ENCODE peak calls at places on chromosomes 6 and 20, in four cellular contexts. X is body of pancreas, Z is ovary, E is cardiac muscle cell. R is an unnamed sample.

GRCh38 chr6:11702796-11703130 is 75.8 kb downstream of the ADTRP start:
- DNase-seq in X (peak), Z (no peak), E (no peak), R (no peak)

GRCh38 chr20:61932199-61932592 is 133.5 kb downstream of the TAF4 start:
- DNase-seq in X (no peak), Z (peak), E (no peak), R (no peak)

GRCh38 chr6:147459772-147460171 is 48.7 kb upstream of the SAMD5 start:
- DNase-seq in X (no peak), Z (no peak), E (no peak), R (no peak)

GRCh38 chr6:123564363-123564762 is 72.4 kb downstream of the TRDN start:
- DNase-seq in X (no peak), Z (no peak), E (no peak), R (no peak)

GRCh38 chr6:14513726-14514125 is 396.2 kb downstream of the CD83 start:
- DNase-seq in X (no peak), Z (no peak), E (no peak), R (no peak)

GRCh38 chr6:162385980-162386379 is 341.6 kb downstream of the PRKN start:
- DNase-seq in X (no peak), Z (no peak), E (peak), R (no peak)

GRCh38 chr6:10210052-10210451 is 204.8 kb downstream of the TFAP2A start:
- DNase-seq in X (no peak), Z (no peak), E (peak), R (no peak)

GRCh38 chr6:14944593-14944992 is 301.3 kb upstream of the JARID2 start:
- DNase-seq in X (no peak), Z (no peak), E (no peak), R (no peak)

GRCh38 chr20:23222531-23223200 is 127.9 kb upstream of the NXT1 start:
- DNase-seq in X (no peak), Z (no peak), E (no peak), R (no peak)

GRCh38 chr20:17613328-17614175 is 43.7 kb downstream of the DSTN start:
- DNase-seq in X (peak), Z (peak), E (no peak), R (no peak)

GRCh38 chr6:161245363-161245762 is 28.5 kb downstream of the AGPAT4 start:
- DNase-seq in X (no peak), Z (no peak), E (no peak), R (no peak)

GRCh38 chr20:59752101-59752586 is 147.8 kb downstream of the PHACTR3 start:
- DNase-seq in X (no peak), Z (no peak), E (no peak), R (no peak)

GRCh38 chr20:49505518-49505917 is 23.1 kb upstream of the KCNB1 start:
- DNase-seq in X (peak), Z (peak), E (peak), R (peak)

GRCh38 chr6:7419065-7419464 is 29.5 kb downstream of the RIOK1 start:
- DNase-seq in X (no peak), Z (no peak), E (no peak), R (no peak)

DNA sequence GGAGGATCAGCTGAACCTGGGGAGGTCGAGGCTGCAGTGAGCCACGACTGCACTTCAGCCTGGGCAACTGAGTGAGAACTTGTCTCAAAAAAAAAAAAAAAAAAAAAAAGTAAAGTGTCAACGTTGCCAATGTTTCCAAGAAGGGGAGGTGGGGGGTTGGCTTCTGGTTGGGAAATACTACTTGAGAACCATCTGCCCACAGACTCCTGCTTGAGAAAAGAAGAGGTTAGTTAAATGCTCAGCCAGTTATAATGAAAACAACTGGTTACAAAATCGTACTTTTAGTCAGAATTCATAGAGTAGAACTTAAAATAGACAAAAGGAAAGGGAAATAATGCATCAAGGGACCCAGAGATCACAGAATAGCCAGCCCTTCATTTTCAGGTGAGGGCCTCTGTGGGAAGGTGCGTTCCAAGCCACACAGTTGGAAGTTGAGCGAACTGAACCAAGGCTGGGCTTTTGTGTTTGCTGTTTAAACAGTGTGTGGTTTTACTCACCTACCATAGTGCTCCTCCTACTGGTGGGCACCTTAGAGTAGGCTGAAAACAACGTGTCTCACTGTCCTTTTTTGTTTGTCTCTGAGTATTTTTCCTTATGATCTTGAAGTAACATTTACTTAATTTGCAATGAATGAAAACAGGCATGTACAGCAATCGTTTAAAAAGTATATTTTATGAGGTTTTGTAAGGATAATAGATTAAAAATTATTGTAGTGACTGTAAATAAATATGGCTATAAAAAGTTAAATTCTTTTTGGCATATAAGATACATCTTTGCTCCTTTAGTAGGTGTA is 200.7 kb downstream of the BCAS1 start:
- DNase-seq in X (peak), Z (peak), E (peak), R (no peak)
- H3K27ac ChIP-seq in X (peak), Z (no peak), E (peak), R (no peak)

GRCh38 chr20:57451759-57452661 is 60.8 kb downstream of the RBM38 start:
- DNase-seq in X (no peak), Z (no peak), E (peak), R (no peak)

GRCh38 chr20:57450931-57451330 is 59.7 kb downstream of the RBM38 start:
- DNase-seq in X (no peak), Z (no peak), E (no peak), R (no peak)

GRCh38 chr20:57450419-57450818 is 59.2 kb downstream of the RBM38 start:
- DNase-seq in X (no peak), Z (no peak), E (peak), R (no peak)

GRCh38 chr20:57449398-57450354 is 58.5 kb downstream of the RBM38 start:
- DNase-seq in X (no peak), Z (no peak), E (no peak), R (no peak)

DNA sequence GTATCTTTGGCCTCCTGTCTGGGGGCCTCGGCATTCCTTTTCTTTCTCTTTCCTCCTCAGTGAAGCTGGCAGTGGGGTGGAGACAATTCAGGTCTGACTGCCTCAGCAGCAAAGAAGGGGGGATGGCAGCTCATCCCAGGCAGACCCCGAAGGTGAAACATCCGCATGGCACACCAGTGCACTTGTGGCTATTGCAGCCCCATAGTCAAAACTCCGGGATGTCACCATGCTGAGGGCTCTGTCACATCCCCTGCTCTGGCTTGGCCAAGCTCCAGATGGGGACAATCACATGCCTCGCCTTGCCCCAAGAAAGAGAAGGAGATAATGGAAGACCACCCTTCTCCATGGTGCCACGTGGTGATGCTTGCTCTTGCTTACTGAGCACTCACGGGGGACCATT is 60.2 kb downstream of the RBM38 start:
- DNase-seq in X (no peak), Z (no peak), E (no peak), R (no peak)
- H3K27ac ChIP-seq in X (no peak), Z (no peak), E (peak), R (no peak)

GRCh38 chr6:154408906-154409500 is 52.4 kb upstream of the IPCEF1 start:
- DNase-seq in X (no peak), Z (no peak), E (peak), R (no peak)
- H3K27ac ChIP-seq in X (no peak), Z (no peak), E (no peak), R (peak)

GRCh38 chr20:37222086-37222485 is 39.5 kb downstream of the GHRH start:
- DNase-seq in X (no peak), Z (no peak), E (no peak), R (no peak)

GRCh38 chr20:37223053-37223452 is 38.6 kb downstream of the GHRH start:
- DNase-seq in X (no peak), Z (no peak), E (peak), R (no peak)

GRCh38 chr20:37220255-37220654 is 40.9 kb upstream of the MROH8 start:
- DNase-seq in X (no peak), Z (no peak), E (no peak), R (no peak)

GRCh38 chr20:37218976-37219375 is 39.6 kb upstream of the MROH8 start:
- DNase-seq in X (no peak), Z (no peak), E (no peak), R (no peak)

DNA sequence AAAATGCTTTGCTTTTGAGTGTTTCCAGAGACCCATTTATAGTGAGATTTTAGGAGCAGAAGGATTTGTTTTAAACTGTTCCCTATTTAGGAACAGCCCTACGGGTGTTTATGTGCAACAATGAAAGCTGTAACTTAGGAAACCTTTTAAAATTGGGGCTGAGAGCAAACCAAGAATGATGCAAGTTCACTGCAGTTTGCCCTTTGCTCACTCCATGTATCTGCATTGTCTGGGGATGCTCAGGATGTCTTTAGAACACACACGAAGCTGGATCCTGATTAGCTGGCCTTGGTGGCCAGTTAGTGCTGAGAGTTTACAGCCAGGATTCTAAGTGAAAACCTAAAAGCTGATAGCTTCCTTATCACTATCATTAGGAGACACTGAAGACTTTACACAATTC is 40.8 kb downstream of the GHRH start:
- DNase-seq in X (no peak), Z (no peak), E (peak), R (no peak)
- H3K27ac ChIP-seq in X (no peak), Z (no peak), E (peak), R (no peak)

R was measured in caudate nucleus.